ENCODE peak calls at places on chromosome X, in five cellular contexts. One of them, this sample, is unnamed.

GRCh38 chrX:48086119-48086518 is 14.7 kb upstream of the ZNF630 start:
- DNase-seq in HT1080: no peak
- DNase-seq in M059J: no peak
- DNase-seq in NCI-H345: no peak
- DNase-seq in frontal cortex: no peak
- DNase-seq in this sample: no peak

GRCh38 chrX:45445745-45446412 is 245.2 kb upstream of the DIPK2B start:
- DNase-seq in HT1080: peak
- DNase-seq in M059J: peak
- DNase-seq in NCI-H345: no peak
- DNase-seq in frontal cortex: no peak
- DNase-seq in this sample: no peak

GRCh38 chrX:28659269-28659668 is 72.0 kb downstream of the IL1RAPL1 start:
- DNase-seq in HT1080: peak
- DNase-seq in M059J: no peak
- DNase-seq in NCI-H345: no peak
- DNase-seq in frontal cortex: no peak
- DNase-seq in this sample: no peak

GRCh38 chrX:1592128-1592862 is 891 bp downstream of the AKAP17A start:
- DNase-seq in HT1080: peak
- DNase-seq in M059J: no peak
- DNase-seq in NCI-H345: no peak
- DNase-seq in frontal cortex: no peak
- DNase-seq in this sample: no peak

GRCh38 chrX:130108647-130109428 is 1.5 kb downstream of the ELF4 start:
- DNase-seq in HT1080: peak
- DNase-seq in M059J: peak
- DNase-seq in NCI-H345: no peak
- DNase-seq in frontal cortex: no peak
- DNase-seq in this sample: no peak

GRCh38 chrX:22147214-22147613 is 115.1 kb downstream of the PHEX start:
- DNase-seq in HT1080: no peak
- DNase-seq in M059J: no peak
- DNase-seq in NCI-H345: no peak
- DNase-seq in frontal cortex: no peak
- DNase-seq in this sample: no peak

GRCh38 chrX:68835468-68835867 is 6.6 kb downstream of the EFNB1 start:
- DNase-seq in HT1080: no peak
- DNase-seq in M059J: no peak
- DNase-seq in NCI-H345: no peak
- DNase-seq in frontal cortex: no peak
- DNase-seq in this sample: no peak

GRCh38 chrX:103446665-103447302 is 70.4 kb downstream of the BEX3 start:
- DNase-seq in HT1080: no peak
- DNase-seq in M059J: peak
- DNase-seq in NCI-H345: no peak
- DNase-seq in frontal cortex: no peak
- DNase-seq in this sample: no peak

GRCh38 chrX:19563746-19564145 is 48.4 kb upstream of the MAP3K15 start:
- DNase-seq in HT1080: no peak
- DNase-seq in M059J: no peak
- DNase-seq in NCI-H345: no peak
- DNase-seq in frontal cortex: no peak
- DNase-seq in this sample: no peak

GRCh38 chrX:115134366-115134765 is 54.8 kb upstream of the RBMXL3 start:
- DNase-seq in HT1080: no peak
- DNase-seq in M059J: no peak
- DNase-seq in NCI-H345: no peak
- DNase-seq in frontal cortex: no peak
- DNase-seq in this sample: no peak

GRCh38 chrX:44234541-44234940 is 108.9 kb downstream of the EFHC2 start:
- DNase-seq in HT1080: no peak
- DNase-seq in M059J: no peak
- DNase-seq in NCI-H345: no peak
- DNase-seq in frontal cortex: no peak
- DNase-seq in this sample: no peak

GRCh38 chrX:120020305-120020704 is 57.2 kb downstream of the RHOXF2B start:
- DNase-seq in HT1080: no peak
- DNase-seq in M059J: no peak
- DNase-seq in NCI-H345: no peak
- DNase-seq in frontal cortex: no peak
- DNase-seq in this sample: no peak

GRCh38 chrX:102808336-102808735 is 87.8 kb downstream of the GPRASP3 start:
- DNase-seq in HT1080: peak
- DNase-seq in M059J: peak
- DNase-seq in NCI-H345: no peak
- DNase-seq in frontal cortex: no peak
- DNase-seq in this sample: no peak

GRCh38 chrX:25219480-25219879 is 203.7 kb upstream of the ARX start:
- DNase-seq in HT1080: no peak
- DNase-seq in M059J: no peak
- DNase-seq in NCI-H345: no peak
- DNase-seq in frontal cortex: no peak
- DNase-seq in this sample: no peak

GRCh38 chrX:115889121-115889890 is 281.2 kb upstream of the AGTR2 start:
- DNase-seq in HT1080: no peak
- DNase-seq in M059J: no peak
- DNase-seq in NCI-H345: no peak
- DNase-seq in frontal cortex: no peak
- DNase-seq in this sample: no peak

GRCh38 chrX:86148594-86148993 is 343 bp downstream of the DACH2 start:
- DNase-seq in HT1080: no peak
- DNase-seq in M059J: no peak
- DNase-seq in NCI-H345: no peak
- DNase-seq in frontal cortex: no peak
- DNase-seq in this sample: no peak

GRCh38 chrX:53263597-53264094 is 17.7 kb downstream of the IQSEC2 start:
- DNase-seq in HT1080: peak
- DNase-seq in M059J: peak
- DNase-seq in NCI-H345: no peak
- DNase-seq in frontal cortex: no peak
- DNase-seq in this sample: peak

GRCh38 chrX:72735561-72735960 is 21.5 kb upstream of the PHKA1 start:
- DNase-seq in HT1080: no peak
- DNase-seq in M059J: no peak
- DNase-seq in NCI-H345: no peak
- DNase-seq in frontal cortex: no peak
- DNase-seq in this sample: no peak

GRCh38 chrX:103248553-103248952 is 6.4 kb downstream of the TCEAL8 start:
- DNase-seq in HT1080: no peak
- DNase-seq in M059J: peak
- DNase-seq in NCI-H345: no peak
- DNase-seq in frontal cortex: no peak
- DNase-seq in this sample: no peak

GRCh38 chrX:150438165-150438564 is 75.0 kb downstream of the MAMLD1 start:
- DNase-seq in HT1080: no peak
- DNase-seq in M059J: no peak
- DNase-seq in NCI-H345: no peak
- DNase-seq in frontal cortex: no peak
- DNase-seq in this sample: no peak

GRCh38 chrX:149541521-149542047 is 772 bp downstream of the EOLA1 start:
- DNase-seq in HT1080: no peak
- DNase-seq in M059J: no peak
- DNase-seq in NCI-H345: no peak
- DNase-seq in frontal cortex: no peak
- DNase-seq in this sample: no peak

GRCh38 chrX:10190367-10190766 is 33.6 kb downstream of the CLCN4 start:
- DNase-seq in HT1080: peak
- DNase-seq in M059J: peak
- DNase-seq in NCI-H345: peak
- DNase-seq in frontal cortex: peak
- DNase-seq in this sample: no peak

GRCh38 chrX:15475021-15475420 is 18.1 kb downstream of the PIR start:
- DNase-seq in HT1080: no peak
- DNase-seq in M059J: peak
- DNase-seq in NCI-H345: no peak
- DNase-seq in frontal cortex: no peak
- DNase-seq in this sample: no peak

GRCh38 chrX:103520391-103520790 is 1.1 kb upstream of the RAB40A start:
- DNase-seq in HT1080: peak
- DNase-seq in M059J: peak
- DNase-seq in NCI-H345: no peak
- DNase-seq in frontal cortex: peak
- DNase-seq in this sample: no peak

GRCh38 chrX:9464435-9465371 is at the start of gene TBL1X:
- DNase-seq in HT1080: peak
- DNase-seq in M059J: peak
- DNase-seq in NCI-H345: peak
- DNase-seq in frontal cortex: peak
- DNase-seq in this sample: peak

GRCh38 chrX:97215166-97215565 is 331.5 kb downstream of the RPA4 start:
- DNase-seq in HT1080: no peak
- DNase-seq in M059J: no peak
- DNase-seq in NCI-H345: no peak
- DNase-seq in frontal cortex: no peak
- DNase-seq in this sample: no peak

GRCh38 chrX:107714196-107714811 is 61.3 kb downstream of the TSC22D3 start:
- DNase-seq in HT1080: no peak
- DNase-seq in M059J: no peak
- DNase-seq in NCI-H345: no peak
- DNase-seq in frontal cortex: no peak
- DNase-seq in this sample: no peak

GRCh38 chrX:71871367-71871766 is 39.3 kb upstream of the NHSL2 start:
- DNase-seq in HT1080: peak
- DNase-seq in M059J: peak
- DNase-seq in NCI-H345: no peak
- DNase-seq in frontal cortex: no peak
- DNase-seq in this sample: no peak

GRCh38 chrX:135463937-135464336 is 42.2 kb downstream of the SMIM10L2A start:
- DNase-seq in HT1080: peak
- DNase-seq in M059J: peak
- DNase-seq in NCI-H345: no peak
- DNase-seq in frontal cortex: no peak
- DNase-seq in this sample: no peak